ENCODE peak calls at places on chromosomes 7 and 10, in nine cellular contexts. N, Y, R, C, Q, A, E, F and T are unnamed samples.

GRCh38 chr10:101830322-101831168 is 12.3 kb upstream of the OGA start:
- DNase-seq in Y (peak), C (peak), F (peak), A (peak), N (peak), R (peak), Q (peak), E (peak), T (peak)

GRCh38 chr7:2612445-2613112 is 19.2 kb upstream of the TTYH3 start:
- DNase-seq in R (no peak), A (no peak), N (peak), C (no peak), Q (peak), Y (no peak), E (no peak), F (no peak), T (no peak)

GRCh38 chr10:997266-998022 is 9.2 kb downstream of the GTPBP4 start:
- DNase-seq in F (no peak), E (no peak), Y (no peak), Q (no peak), A (no peak), N (no peak), C (no peak), R (no peak), T (no peak)

GRCh38 chr7:130673066-130673465 is 4.5 kb upstream of the COPG2 start:
- DNase-seq in R (no peak), E (no peak), N (no peak), Q (no peak), C (no peak), Y (no peak), A (no peak), F (no peak), T (no peak)

GRCh38 chr7:45217358-45217757 is 59.8 kb downstream of the RAMP3 start:
- DNase-seq in A (no peak), R (no peak), E (no peak), N (no peak), Q (no peak), F (no peak), Y (peak), C (no peak), T (no peak)

GRCh38 chr7:100781255-100781654 is 46.1 kb downstream of the EPHB4 start:
- DNase-seq in C (no peak), E (no peak), Y (no peak), Q (no peak), F (no peak), R (no peak), A (no peak), N (no peak), T (no peak)

GRCh38 chr7:140049339-140050024 is 13.3 kb downstream of the PARP12 start:
- DNase-seq in E (no peak), Q (no peak), R (no peak), A (no peak), C (no peak), Y (no peak), F (no peak), N (no peak), T (no peak)

GRCh38 chr10:89373916-89374711 is 3.7 kb upstream of the IFIT1B start:
- DNase-seq in R (no peak), F (no peak), N (no peak), Q (peak), Y (peak), C (no peak), A (no peak), E (peak), T (no peak)

GRCh38 chr10:11887381-11888227 is 64.4 kb downstream of the PROSER2 start:
- DNase-seq in E (no peak), N (no peak), A (no peak), Y (no peak), Q (no peak), C (no peak), R (no peak), F (no peak), T (no peak)

GRCh38 chr10:79140083-79140793 is 71.5 kb downstream of the ZMIZ1 start:
- DNase-seq in A (no peak), N (no peak), R (no peak), Q (no peak), F (no peak), E (no peak), C (no peak), Y (no peak), T (no peak)

GRCh38 chr7:28169166-28169713 is 11.4 kb downstream of the JAZF1 start:
- DNase-seq in E (no peak), F (no peak), C (no peak), A (no peak), N (no peak), Q (no peak), R (peak), Y (no peak), T (no peak)

GRCh38 chr10:123136806-123137642 is 1.3 kb downstream of the HMX3 start:
- DNase-seq in A (no peak), R (no peak), Q (no peak), Y (no peak), C (no peak), F (no peak), E (no peak), N (peak), T (no peak)

GRCh38 chr7:84058311-84059076 is 136.1 kb downstream of the SEMA3A start:
- DNase-seq in E (no peak), N (no peak), Y (no peak), R (peak), Q (no peak), A (no peak), C (no peak), F (no peak), T (no peak)

GRCh38 chr10:100826983-100827818 is 81.8 kb downstream of the PAX2 start:
- DNase-seq in Y (no peak), A (no peak), N (peak), Q (peak), C (no peak), R (no peak), E (no peak), F (no peak), T (no peak)

GRCh38 chr10:7890802-7891201 is 72.5 kb downstream of the TAF3 start:
- DNase-seq in C (no peak), R (no peak), E (no peak), Y (no peak), Q (no peak), F (no peak), A (no peak), N (no peak), T (no peak)

GRCh38 chr7:157335991-157336382 is 817 bp upstream of the DNAJB6 start:
- DNase-seq in F (no peak), C (no peak), Y (no peak), E (no peak), N (peak), R (no peak), A (no peak), Q (no peak), T (no peak)

GRCh38 chr10:84743483-84743882 is 415.1 kb downstream of the CCSER2 start:
- DNase-seq in F (no peak), Y (no peak), C (no peak), Q (no peak), E (no peak), R (no peak), N (peak), A (no peak), T (no peak)

GRCh38 chr7:155694846-155695245 is 50.4 kb downstream of the RBM33 start:
- DNase-seq in Q (no peak), N (no peak), R (no peak), F (no peak), E (no peak), C (no peak), Y (no peak), A (no peak), T (no peak)

GRCh38 chr10:97736403-97736901 is 476 bp upstream of the ZFYVE27 start:
- DNase-seq in Y (no peak), F (no peak), A (no peak), E (no peak), Q (no peak), C (no peak), R (no peak), N (no peak), T (no peak)

GRCh38 chr7:36986429-36987362 is 262.4 kb upstream of the AOAH start:
- DNase-seq in E (no peak), A (no peak), F (peak), R (peak), Q (peak), N (peak), Y (peak), C (peak), T (peak)

GRCh38 chr7:48180981-48181380 is 9.7 kb downstream of the ABCA13 start:
- DNase-seq in R (no peak), A (no peak), Q (no peak), Y (no peak), F (no peak), N (no peak), E (peak), C (no peak), T (no peak)

GRCh38 chr7:23018747-23019146 is 4.8 kb upstream of the HYCC1 start:
- DNase-seq in C (no peak), F (no peak), E (no peak), N (peak), Q (no peak), Y (no peak), A (no peak), R (no peak), T (no peak)

GRCh38 chr10:14803827-14804226 is 29.1 kb upstream of the FAM107B start:
- DNase-seq in C (no peak), R (no peak), Q (no peak), A (no peak), Y (no peak), E (no peak), F (no peak), N (no peak), T (no peak)

GRCh38 chr10:84164442-84164841 is 9.2 kb upstream of the GPR15LG start:
- DNase-seq in E (no peak), Q (no peak), C (no peak), A (no peak), Y (no peak), R (no peak), N (no peak), F (no peak), T (no peak)

GRCh38 chr10:9253121-9253520 is 1198.6 kb downstream of the GATA3 start:
- DNase-seq in Y (no peak), F (no peak), R (no peak), E (no peak), Q (no peak), C (no peak), N (no peak), A (no peak), T (no peak)

GRCh38 chr7:132134814-132135445 is 441.3 kb downstream of the PLXNA4 start:
- DNase-seq in N (peak), A (no peak), E (no peak), Y (no peak), R (no peak), F (no peak), Q (no peak), C (no peak), T (no peak)

GRCh38 chr7:67251986-67252558 is 255.4 kb downstream of the TYW1 start:
- DNase-seq in Y (no peak), Q (no peak), N (peak), R (no peak), A (no peak), C (no peak), F (no peak), E (no peak), T (no peak)